ENCODE peak calls at places on chromosomes 6 and 20, in four cellular contexts. A is tibial nerve, S is heart left ventricle, E is fibroblast of pulmonary artery. I is an unnamed sample.

GRCh38 chr6:7129784-7130569 is 22.2 kb downstream of the RREB1 start:
- DNase-seq in A (no peak), S (peak; percentile 75), E (no peak), I (no peak)

GRCh38 chr6:10451394-10451793 is 36.5 kb upstream of the TFAP2A start:
- DNase-seq in A (no peak), S (no peak), E (no peak), I (no peak)

GRCh38 chr6:89941031-89941775 is 46.9 kb downstream of the GJA10 start:
- DNase-seq in A (peak; percentile 56), S (no peak), E (no peak), I (peak; percentile 67)

GRCh38 chr20:56343861-56344381 is 14.9 kb upstream of the FAM210B start:
- DNase-seq in A (no peak), S (peak; percentile 35), E (peak; percentile 53), I (peak; percentile 39)

GRCh38 chr6:128882991-128883571 is at the start of gene LAMA2:
- DNase-seq in A (peak; percentile 76), S (peak; percentile 94), E (peak; percentile 82), I (peak; percentile 59)

GRCh38 chr6:33667072-33667471 is 44.4 kb downstream of the UQCC2 start:
- DNase-seq in A (no peak), S (no peak), E (no peak), I (no peak)

GRCh38 chr6:39077882-39078594 is 29.5 kb downstream of the GLP1R start:
- DNase-seq in A (no peak), S (no peak), E (no peak), I (no peak)

GRCh38 chr6:26273673-26274595 is 91.1 kb upstream of the BTN3A2 start:
- DNase-seq in A (no peak), S (no peak), E (no peak), I (no peak)

GRCh38 chr6:146289816-146290588 is 253.6 kb upstream of the RAB32 start:
- DNase-seq in A (peak; percentile 17), S (no peak), E (peak; percentile 93), I (no peak)

GRCh38 chr20:25739615-25740320 is 43.1 kb upstream of the ZNF337 start:
- DNase-seq in A (no peak), S (no peak), E (peak; percentile 2), I (no peak)

GRCh38 chr6:1916334-1916985 is 306.7 kb downstream of the FOXC1 start:
- DNase-seq in A (no peak), S (no peak), E (peak; percentile 23), I (no peak)

GRCh38 chr6:169174516-169175359 is 78.9 kb downstream of the THBS2 start:
- DNase-seq in A (no peak), S (no peak), E (no peak), I (no peak)

GRCh38 chr20:62782149-62782892 is 14.0 kb upstream of the MRGBP start:
- DNase-seq in A (no peak), S (no peak), E (no peak), I (no peak)

GRCh38 chr20:44460795-44461141 is 14.9 kb upstream of the TTPAL start:
- DNase-seq in A (peak; percentile 62), S (no peak), E (peak; percentile 57), I (no peak)

GRCh38 chr6:42166444-42167141 is 6.6 kb upstream of the GUCA1A start:
- DNase-seq in A (peak; percentile 84), S (peak; percentile 41), E (peak; percentile 81), I (peak; percentile 55)

GRCh38 chr6:40542175-40542764 is 44.9 kb downstream of the LRFN2 start:
- DNase-seq in A (no peak), S (no peak), E (no peak), I (no peak)

GRCh38 chr6:551405-551804 is 105.5 kb downstream of the HUS1B start:
- DNase-seq in A (no peak), S (no peak), E (peak; percentile 26), I (no peak)

GRCh38 chr20:17281478-17281877 is 54.6 kb downstream of the PCSK2 start:
- DNase-seq in A (no peak), S (no peak), E (no peak), I (no peak)

GRCh38 chr6:4607026-4607704 is 169.0 kb upstream of the CDYL start:
- DNase-seq in A (peak; percentile 44), S (no peak), E (peak; percentile 69), I (peak; percentile 77)

GRCh38 chr20:45902199-45902701 is 9.7 kb downstream of the PLTP start:
- DNase-seq in A (no peak), S (no peak), E (no peak), I (no peak)

GRCh38 chr6:27234576-27234975 is 12.9 kb upstream of the PRSS16 start:
- DNase-seq in A (no peak), S (no peak), E (no peak), I (no peak)

GRCh38 chr20:38098952-38099351 is 65.4 kb downstream of the RPRD1B start:
- DNase-seq in A (no peak), S (no peak), E (no peak), I (no peak)

GRCh38 chr6:23180504-23181293 is 611.3 kb downstream of the HDGFL1 start:
- DNase-seq in A (no peak), S (peak; percentile 87), E (peak; percentile 84), I (peak; percentile 65)

GRCh38 chr20:58829531-58829941 is 21.2 kb downstream of the GNAS-AS1 start:
- DNase-seq in A (no peak), S (peak; percentile 48), E (peak; percentile 11), I (no peak)

DNA sequence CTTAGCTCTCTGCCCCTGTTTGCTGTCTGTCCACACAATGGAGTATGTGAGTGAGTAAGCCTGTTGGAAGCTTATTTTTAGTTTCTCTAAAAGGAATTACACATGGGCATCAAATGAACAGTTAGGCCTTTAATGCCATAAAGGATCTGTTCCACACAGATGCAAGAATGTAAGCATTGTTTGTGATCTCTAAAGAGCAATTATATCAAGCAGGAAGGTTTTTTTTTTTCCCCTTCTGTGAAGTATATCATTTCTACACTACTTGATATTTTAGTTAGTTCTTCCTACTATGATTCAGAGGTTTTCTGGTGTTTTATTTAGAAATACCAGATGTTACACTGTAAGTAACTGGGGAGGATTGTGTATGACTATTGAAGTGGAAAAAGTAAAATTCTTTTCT is 627.5 kb downstream of the COL12A1 start:
- DNase-seq in A (no peak), S (no peak), E (peak; percentile 58), I (no peak)
- TF ChIP-seq CTCF in A (no peak), S (no peak), E (no peak), I (no peak)

GRCh38 chr6:155237613-155238012 is 26.2 kb upstream of the CLDN20 start:
- DNase-seq in A (no peak), S (no peak), E (no peak), I (no peak)

GRCh38 chr6:155234167-155234566 is 29.6 kb upstream of the CLDN20 start:
- DNase-seq in A (no peak), S (no peak), E (no peak), I (no peak)

GRCh38 chr6:155234687-155235543 is 28.9 kb upstream of the CLDN20 start:
- DNase-seq in A (no peak), S (no peak), E (no peak), I (no peak)
- H3K4me3 ChIP-seq in A (no peak overlapping the region), S (no peak overlapping the region), E (no peak overlapping the region), I (no peak overlapping the region)

DNA sequence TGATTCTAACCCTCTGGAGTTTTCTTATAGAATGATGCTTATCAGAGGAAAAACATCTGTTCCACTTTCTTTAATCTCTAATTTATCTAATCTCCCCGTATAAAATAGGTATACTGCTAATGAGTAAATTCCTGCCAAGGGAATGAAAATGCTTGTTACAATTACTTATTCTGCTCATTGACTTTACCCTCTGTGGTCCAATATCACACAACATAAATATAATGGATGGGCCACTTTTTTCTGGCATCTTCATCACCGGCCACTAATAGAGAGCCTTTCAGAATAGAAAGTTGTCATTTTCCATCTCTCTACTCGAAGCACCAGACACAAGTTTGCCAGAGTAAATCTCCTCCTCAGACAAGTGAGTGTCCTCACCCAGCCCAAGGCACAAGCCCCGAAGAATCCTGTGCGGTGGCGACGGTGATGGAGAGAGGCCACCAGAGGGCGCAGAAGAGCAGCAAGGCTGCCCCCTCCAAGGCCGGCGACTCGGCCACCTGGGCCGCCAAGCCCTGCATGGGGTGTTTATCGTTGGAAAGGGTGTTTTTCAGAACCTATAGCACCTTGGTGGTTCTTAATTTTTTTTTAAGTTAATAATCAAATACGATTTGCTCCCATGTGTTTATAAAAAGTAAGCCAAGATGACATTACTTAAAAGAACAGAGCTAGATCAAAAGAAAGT is 212.9 kb upstream of the ARID1B start:
- DNase-seq in A (peak; percentile 84), S (peak; percentile 79), E (peak; percentile 71), I (peak; percentile 71)
- TF ChIP-seq CTCF in A (peak; percentile 92), S (peak; percentile 97), E (peak; percentile 96), I (peak; percentile 92)

GRCh38 chr6:113539202-113539601 is 317.9 kb upstream of the MARCKS start:
- DNase-seq in A (no peak), S (no peak), E (no peak), I (no peak)
- H3K4me3 ChIP-seq in A (no peak overlapping the region), S (no peak overlapping the region), E (no peak overlapping the region), I (no peak overlapping the region)

DNA sequence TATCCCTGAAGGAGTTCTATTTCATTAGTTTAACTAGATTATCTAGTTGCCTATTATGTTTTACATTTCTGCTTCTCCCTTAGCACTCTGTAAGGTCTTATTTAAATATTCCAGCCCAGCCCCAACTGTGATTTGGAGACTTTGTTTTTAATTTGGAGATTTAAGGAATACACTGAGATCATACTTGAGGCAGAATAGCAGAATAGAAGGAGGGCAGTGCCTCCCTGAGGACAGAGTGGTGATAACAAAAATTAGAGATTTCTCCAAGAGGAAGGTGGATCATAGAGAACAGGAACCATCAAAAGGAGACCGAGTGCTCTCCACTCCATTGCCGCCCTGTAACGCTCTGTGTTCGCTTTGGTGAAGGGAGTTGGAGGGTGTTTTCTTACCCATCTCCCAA is 14.8 kb upstream of the CD164 start:
- DNase-seq in A (no peak), S (no peak), E (peak; percentile 58), I (no peak)
- TF ChIP-seq CTCF in A (no peak), S (peak; percentile 48), E (peak; percentile 50), I (peak; percentile 41)

I was measured in dorsolateral prefrontal cortex.